ENCODE peak calls at places on chromosomes 16 and 17, in eight cellular contexts. Z, W, G, D, K, F, A and P are unnamed samples.

GRCh38 chr17:43772877-43773648 is 5.7 kb downstream of the DUSP3 start:
- DNase-seq in Z (no peak), W (no peak), G (peak; percentile 45), D (no peak), K (no peak), F (peak; percentile 35), A (no peak), P (no peak)

GRCh38 chr17:1229354-1229890 is 40.8 kb upstream of the BHLHA9 start:
- DNase-seq in Z (peak; percentile 88), W (peak; percentile 79), G (peak; percentile 70), D (peak; percentile 37), K (peak; percentile 40), F (peak; percentile 61), A (peak; percentile 88), P (peak; percentile 82)

GRCh38 chr17:32240745-32241144 is 24.9 kb upstream of the RHBDL3 start:
- DNase-seq in Z (no peak), W (peak; percentile 85), G (no peak), D (no peak), K (no peak), F (no peak), A (no peak), P (no peak)

GRCh38 chr17:42403150-42403549 is 14.9 kb upstream of the STAT3 start:
- DNase-seq in Z (peak; percentile 44), W (no peak), G (no peak), D (no peak), K (no peak), F (no peak), A (no peak), P (no peak)

GRCh38 chr17:64378890-64379354 is 11.7 kb downstream of the PECAM1 start:
- DNase-seq in Z (no peak), W (no peak), G (no peak), D (no peak), K (no peak), F (no peak), A (no peak), P (no peak)

GRCh38 chr16:89201467-89202377 is 1.4 kb upstream of the SLC22A31 start:
- DNase-seq in Z (peak; percentile 49), W (peak; percentile 70), G (peak; percentile 68), D (peak; percentile 47), K (peak; percentile 94), F (peak; percentile 24), A (peak; percentile 82), P (peak; percentile 75)

GRCh38 chr17:42233148-42233547 is 38.9 kb upstream of the GHDC start:
- DNase-seq in Z (no peak), W (no peak), G (no peak), D (no peak), K (no peak), F (no peak), A (no peak), P (no peak)

GRCh38 chr16:74226361-74226979 is 70.1 kb upstream of the PSMD7 start:
- DNase-seq in Z (no peak), W (no peak), G (no peak), D (no peak), K (no peak), F (no peak), A (no peak), P (no peak)

GRCh38 chr17:76646712-76647111 is 3.2 kb upstream of the ST6GALNAC1 start:
- DNase-seq in Z (no peak), W (no peak), G (no peak), D (no peak), K (no peak), F (no peak), A (no peak), P (no peak)

GRCh38 chr16:74271879-74272278 is 24.7 kb upstream of the PSMD7 start:
- DNase-seq in Z (no peak), W (no peak), G (no peak), D (no peak), K (no peak), F (no peak), A (no peak), P (no peak)

GRCh38 chr17:7992516-7992915 is 9.9 kb upstream of the GUCY2D start:
- DNase-seq in Z (no peak), W (no peak), G (no peak), D (no peak), K (no peak), F (no peak), A (no peak), P (peak; percentile 0)

GRCh38 chr17:48014603-48015037 is 23.0 kb downstream of the COPZ2 start:
- DNase-seq in Z (no peak), W (no peak), G (no peak), D (no peak), K (no peak), F (no peak), A (no peak), P (no peak)

GRCh38 chr17:28364665-28365363 is at the start of gene SEBOX:
- DNase-seq in Z (no peak), W (no peak), G (no peak), D (no peak), K (no peak), F (no peak), A (no peak), P (no peak)

DNA sequence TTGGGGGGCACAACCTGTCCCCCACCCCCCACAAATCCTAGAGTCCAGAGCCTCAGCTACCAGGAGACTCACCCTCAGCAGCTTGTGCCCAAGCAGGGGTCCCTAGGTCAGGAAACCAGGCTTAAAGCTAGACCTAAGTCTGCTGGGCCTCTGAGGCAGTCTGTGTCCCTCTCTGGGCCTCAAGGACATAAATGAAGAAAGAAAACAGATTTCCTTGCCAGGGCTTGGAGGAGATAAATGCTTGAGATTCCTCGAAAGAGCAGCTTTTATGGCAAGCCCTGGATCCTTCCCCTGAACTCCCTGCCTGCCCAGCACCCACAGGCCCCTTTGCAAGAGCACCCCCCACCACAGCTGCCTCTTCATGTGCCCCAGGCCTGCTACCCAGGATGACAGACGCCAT is 3.3 kb downstream of the SRCIN1 start:
- DNase-seq in Z (no peak), W (no peak), G (no peak), D (no peak), K (no peak), F (no peak), A (no peak), P (no peak)
- H3K4me3 ChIP-seq in Z (no peak overlapping the region), W (no peak overlapping the region), G (no peak overlapping the region), D (no peak overlapping the region), K (no peak overlapping the region), F (no peak overlapping the region), A (no peak overlapping the region), P (no peak overlapping the region)

GRCh38 chr17:56009795-56010715 is 143.2 kb upstream of the ANKFN1 start:
- DNase-seq in Z (no peak), W (no peak), G (no peak), D (no peak), K (no peak), F (no peak), A (no peak), P (no peak)
- TF ChIP-seq POLR2A in Z (no peak), W (no peak), G (no peak), D (no peak), K (no peak), F (no peak), A (no peak), P (no peak)

GRCh38 chr16:57284206-57284951 is at the start of gene PLLP:
- DNase-seq in Z (no peak), W (peak; percentile 36), G (no peak), D (peak; percentile 28), K (peak; percentile 75), F (no peak), A (no peak), P (peak; percentile 61)

GRCh38 chr16:57282510-57283213 is 1.8 kb downstream of the PLLP start:
- DNase-seq in Z (no peak), W (peak; percentile 9), G (no peak), D (no peak), K (peak; percentile 58), F (no peak), A (no peak), P (peak; percentile 26)

GRCh38 chr16:57283956-57284205 is 591 bp downstream of the PLLP start:
- DNase-seq in Z (no peak), W (peak; percentile 19), G (no peak), D (no peak), K (no peak), F (no peak), A (no peak), P (no peak)

GRCh38 chr16:57284952-57285263 is 436 bp upstream of the PLLP start:
- DNase-seq in Z (no peak), W (peak; percentile 8), G (no peak), D (no peak), K (no peak), F (no peak), A (no peak), P (no peak)

GRCh38 chr16:57283214-57283955 is 1.1 kb downstream of the PLLP start:
- DNase-seq in Z (no peak), W (peak; percentile 26), G (no peak), D (no peak), K (peak; percentile 68), F (no peak), A (no peak), P (peak; percentile 53)
- H3K4me3 ChIP-seq in Z (no peak overlapping the region), W (peak overlapping the region; percentile 58), G (no peak overlapping the region), D (no peak overlapping the region), K (peak overlapping the region; percentile 90), F (peak overlapping the region; percentile 58), A (peak overlapping the region; percentile 60), P (no peak overlapping the region)

GRCh38 chr16:66367968-66368891 is 1.7 kb downstream of the CDH5 start:
- DNase-seq in Z (no peak), W (peak; percentile 49), G (no peak), D (no peak), K (no peak), F (no peak), A (no peak), P (no peak)

GRCh38 chr16:66365588-66365987 is 903 bp upstream of the CDH5 start:
- DNase-seq in Z (no peak), W (peak; percentile 67), G (peak; percentile 59), D (peak; percentile 39), K (no peak), F (peak; percentile 52), A (no peak), P (no peak)

GRCh38 chr16:66364959-66365306 is 1.6 kb upstream of the CDH5 start:
- DNase-seq in Z (no peak), W (no peak), G (no peak), D (no peak), K (no peak), F (no peak), A (no peak), P (no peak)

GRCh38 chr16:66364117-66364958 is 2.2 kb upstream of the CDH5 start:
- DNase-seq in Z (no peak), W (peak; percentile 76), G (peak; percentile 68), D (peak; percentile 54), K (peak; percentile 23), F (peak; percentile 64), A (no peak), P (peak; percentile 83)

DNA sequence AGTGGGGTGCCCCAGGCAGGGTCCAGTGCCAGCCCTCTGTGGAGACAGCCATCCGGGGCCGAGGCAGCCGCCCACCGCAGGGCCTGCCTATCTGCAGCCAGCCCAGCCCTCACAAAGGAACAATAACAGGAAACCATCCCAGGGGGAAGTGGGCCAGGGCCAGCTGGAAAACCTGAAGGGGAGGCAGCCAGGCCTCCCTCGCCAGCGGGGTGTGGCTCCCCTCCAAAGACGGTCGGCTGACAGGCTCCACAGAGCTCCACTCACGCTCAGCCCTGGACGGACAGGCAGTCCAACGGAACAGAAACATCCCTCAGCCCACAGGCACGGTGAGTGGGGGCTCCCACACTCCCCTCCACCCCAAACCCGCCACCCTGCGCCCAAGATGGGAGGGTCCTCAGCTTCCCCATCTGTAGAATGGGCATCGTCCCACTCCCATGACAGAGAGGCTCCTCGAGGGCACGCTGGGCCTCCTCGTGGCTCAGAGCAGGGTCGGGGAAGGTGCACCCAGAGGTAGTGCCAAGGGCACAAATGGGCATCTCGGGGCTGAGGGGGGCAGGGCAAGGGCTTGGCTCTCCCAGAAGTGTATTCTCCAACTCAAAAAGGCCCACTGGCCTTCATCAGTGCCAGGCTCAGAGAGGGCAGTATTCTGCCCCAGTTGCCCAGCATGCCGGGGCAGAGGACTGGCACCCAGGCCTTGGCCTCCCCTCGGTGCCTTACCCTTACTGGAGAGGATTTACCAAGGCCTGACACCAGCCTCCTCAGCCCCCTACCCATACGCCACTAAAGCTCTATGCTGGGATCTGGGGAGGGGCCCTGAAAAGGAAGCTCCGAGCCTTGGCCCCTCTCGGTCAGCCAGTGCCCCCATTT is at the start of gene CDH5:
- DNase-seq in Z (no peak), W (peak; percentile 83), G (peak; percentile 78), D (peak; percentile 62), K (peak; percentile 33), F (peak; percentile 65), A (peak; percentile 84), P (peak; percentile 87)
- TF ChIP-seq POLR2A in Z (no peak), W (no peak), G (no peak), D (peak; percentile 32), K (peak; percentile 23), F (peak; percentile 32), A (no peak), P (no peak)